ENCODE peak calls at places on chromosomes 16 and 17, in nine cellular contexts. A is activated CD4-positive, alpha-beta T cell treated with anti-CD3 and anti-CD28 coated beads, Interleukin-2, amount 10 ng/mL, durations not matched to agents 7 days and 5 days; V is psoas muscle; Z is caudate nucleus; E is prostate gland; Y is NCI-H2081; W is cardiac fibroblast; N is NCI-H1417; D is AG09309. C is an unnamed sample.

GRCh38 chr16:11799017-11799381 is 1.9 kb upstream of the ZC3H7A start:
- DNase-seq in A (no peak), V (no peak), Z (no peak), E (no peak), Y (no peak), W (no peak), N (no peak), D (no peak), C (no peak)

GRCh38 chr16:17031484-17032268 is 439.1 kb downstream of the XYLT1 start:
- DNase-seq in A (no peak), V (no peak), Z (no peak), E (no peak), Y (no peak), W (no peak), N (no peak), D (no peak), C (no peak)

GRCh38 chr16:3389663-3390338 is 11.0 kb downstream of the ZSCAN32 start:
- DNase-seq in A (no peak), V (no peak), Z (no peak), E (no peak), Y (no peak), W (no peak), N (no peak), D (no peak), C (no peak)

GRCh38 chr17:6361733-6362132 is 73.2 kb downstream of the AIPL1 start:
- DNase-seq in A (no peak), V (no peak), Z (no peak), E (no peak), Y (no peak), W (peak), N (no peak), D (no peak), C (no peak)

GRCh38 chr17:9371019-9371418 is 204.6 kb downstream of the STX8 start:
- DNase-seq in A (no peak), V (no peak), Z (no peak), E (no peak), Y (peak), W (peak), N (peak), D (peak), C (no peak)

GRCh38 chr17:43854498-43854897 is 7.5 kb downstream of the CD300LG start:
- DNase-seq in A (no peak), V (no peak), Z (no peak), E (no peak), Y (no peak), W (no peak), N (no peak), D (no peak), C (no peak)

GRCh38 chr17:71398706-71399620 is 721.9 kb upstream of the SOX9 start:
- DNase-seq in A (no peak), V (no peak), Z (no peak), E (no peak), Y (no peak), W (no peak), N (peak), D (no peak), C (no peak)

GRCh38 chr17:7019839-7020519 is 2.9 kb upstream of the BCL6B start:
- DNase-seq in A (no peak), V (peak), Z (no peak), E (no peak), Y (no peak), W (peak), N (peak), D (no peak), C (no peak)

GRCh38 chr17:66331038-66331816 is 28.8 kb downstream of the PRKCA start:
- DNase-seq in A (peak), V (no peak), Z (no peak), E (no peak), Y (no peak), W (peak), N (no peak), D (no peak), C (no peak)

GRCh38 chr16:19757762-19758595 is 39.9 kb downstream of the IQCK start:
- DNase-seq in A (no peak), V (no peak), Z (no peak), E (no peak), Y (peak), W (peak), N (peak), D (no peak), C (no peak)

GRCh38 chr17:69317625-69318024 is 9.3 kb downstream of the ABCA5 start:
- DNase-seq in A (no peak), V (no peak), Z (no peak), E (no peak), Y (no peak), W (no peak), N (no peak), D (no peak), C (no peak)

GRCh38 chr17:7839199-7839889 is 5.3 kb downstream of the KDM6B start:
- DNase-seq in A (no peak), V (no peak), Z (no peak), E (no peak), Y (no peak), W (peak), N (no peak), D (no peak), C (no peak)

GRCh38 chr17:64741924-64742670 is 80.0 kb upstream of the SMURF2 start:
- DNase-seq in A (no peak), V (peak), Z (no peak), E (no peak), Y (no peak), W (peak), N (no peak), D (peak), C (no peak)

GRCh38 chr17:3385869-3386816 is at the start of gene OR3A2:
- DNase-seq in A (peak), V (no peak), Z (no peak), E (no peak), Y (no peak), W (no peak), N (no peak), D (no peak), C (no peak)

GRCh38 chr17:41972571-41973411 is 6.2 kb downstream of the CNP start:
- DNase-seq in A (no peak), V (peak), Z (no peak), E (peak), Y (peak), W (no peak), N (peak), D (no peak), C (no peak)

GRCh38 chr17:29549169-29549935 is 17.5 kb downstream of the ABHD15 start:
- DNase-seq in A (no peak), V (no peak), Z (no peak), E (no peak), Y (no peak), W (peak), N (peak), D (no peak), C (no peak)

GRCh38 chr17:69592692-69593350 is 178.3 kb downstream of the MAP2K6 start:
- DNase-seq in A (no peak), V (no peak), Z (no peak), E (no peak), Y (no peak), W (no peak), N (no peak), D (no peak), C (no peak)

GRCh38 chr16:396605-397004 is 394 bp upstream of the NME4 start:
- DNase-seq in A (no peak), V (no peak), Z (no peak), E (no peak), Y (peak), W (peak), N (peak), D (no peak), C (no peak)

GRCh38 chr17:63405741-63406261 is 40.3 kb downstream of the CYB561 start:
- DNase-seq in A (peak), V (no peak), Z (no peak), E (peak), Y (peak), W (peak), N (peak), D (peak), C (no peak)

GRCh38 chr17:64291268-64291851 is 28.3 kb upstream of the TEX2 start:
- DNase-seq in A (no peak), V (no peak), Z (no peak), E (no peak), Y (no peak), W (no peak), N (no peak), D (no peak), C (no peak)

GRCh38 chr17:5881849-5882248 is 188.3 kb upstream of the WSCD1 start:
- DNase-seq in A (no peak), V (no peak), Z (no peak), E (no peak), Y (no peak), W (no peak), N (no peak), D (no peak), C (no peak)

GRCh38 chr17:64686705-64687104 is 24.6 kb upstream of the SMURF2 start:
- DNase-seq in A (no peak), V (no peak), Z (no peak), E (no peak), Y (no peak), W (no peak), N (no peak), D (no peak), C (no peak)

C was measured in dorsolateral prefrontal cortex.